ENCODE peak calls at places on chromosomes 11 and 22, in four cellular contexts. M is GM12878, T is HepG2, R is K562. I is an unnamed sample.
A peak's percentile ranks its signal among the peaks of the same experiment; 100 is the strongest.

GRCh38 chr11:107563702-107564101 is 1.8 kb downstream of the ALKBH8 start:
- DNase-seq in M (no peak), T (peak; percentile 29), R (peak; percentile 45), I (peak; percentile 49)

GRCh38 chr11:770642-771616 is 6.4 kb downstream of the GATD1 start:
- DNase-seq in M (no peak), R (no peak), T (no peak), I (no peak)

GRCh38 chr11:46845440-46845739 is 690 bp downstream of the CKAP5 start:
- DNase-seq in R (no peak), M (no peak), T (no peak), I (no peak)

GRCh38 chr11:2217211-2218081 is 45.8 kb upstream of the TH start:
- DNase-seq in R (no peak), T (no peak), M (no peak), I (peak; percentile 5)

GRCh38 chr11:113274708-113275582 is 39.4 kb upstream of the TTC12 start:
- DNase-seq in M (no peak), R (no peak), T (no peak), I (peak; percentile 26)

GRCh38 chr11:27296406-27296994 is 66.5 kb downstream of the CCDC34 start:
- DNase-seq in T (peak; percentile 44), M (no peak), R (peak; percentile 42), I (peak; percentile 43)

GRCh38 chr11:1226226-1226961 is 3.5 kb downstream of the MUC5B start:
- DNase-seq in M (no peak), T (no peak), R (peak; percentile 45), I (no peak)

GRCh38 chr22:30204742-30205111 is 41.8 kb downstream of the LIF start:
- DNase-seq in R (no peak), T (no peak), M (no peak), I (no peak)

GRCh38 chr22:46574993-46575914 is 37.8 kb upstream of the CELSR1 start:
- DNase-seq in M (no peak), T (peak; percentile 84), R (no peak), I (no peak)

GRCh38 chr22:49887716-49888115 is 30.5 kb downstream of the ALG12 start:
- DNase-seq in T (no peak), R (no peak), M (no peak), I (no peak)

GRCh38 chr22:50308597-50308935 is 1.1 kb upstream of the PLXNB2 start:
- DNase-seq in R (peak; percentile 75), T (peak; percentile 59), M (no peak), I (no peak)

GRCh38 chr22:32801436-32802290 is at the start of gene TIMP3:
- DNase-seq in T (no peak), M (no peak), R (peak; percentile 59), I (peak; percentile 84)

GRCh38 chr11:61332266-61332822 is 561 bp downstream of the DDB1 start:
- DNase-seq in T (peak; percentile 52), R (peak; percentile 45), M (no peak), I (peak; percentile 50)

GRCh38 chr11:23123766-23124165 is 263.5 kb upstream of the CCDC179 start:
- DNase-seq in R (no peak), T (no peak), M (no peak), I (no peak)

GRCh38 chr11:30911247-30911646 is 325.1 kb upstream of the MPPED2 start:
- DNase-seq in T (no peak), R (no peak), M (no peak), I (no peak)

GRCh38 chr11:102120437-102120935 is 10.2 kb downstream of the YAP1 start:
- DNase-seq in R (no peak), T (no peak), M (no peak), I (peak; percentile 18)

GRCh38 chr11:119113716-119114115 is 6.6 kb downstream of the C2CD2L start:
- DNase-seq in T (no peak), M (no peak), R (no peak), I (no peak)
- TF ChIP-seq SP1 in T (no peak), M (no peak), R (no peak), I (no peak)

DNA sequence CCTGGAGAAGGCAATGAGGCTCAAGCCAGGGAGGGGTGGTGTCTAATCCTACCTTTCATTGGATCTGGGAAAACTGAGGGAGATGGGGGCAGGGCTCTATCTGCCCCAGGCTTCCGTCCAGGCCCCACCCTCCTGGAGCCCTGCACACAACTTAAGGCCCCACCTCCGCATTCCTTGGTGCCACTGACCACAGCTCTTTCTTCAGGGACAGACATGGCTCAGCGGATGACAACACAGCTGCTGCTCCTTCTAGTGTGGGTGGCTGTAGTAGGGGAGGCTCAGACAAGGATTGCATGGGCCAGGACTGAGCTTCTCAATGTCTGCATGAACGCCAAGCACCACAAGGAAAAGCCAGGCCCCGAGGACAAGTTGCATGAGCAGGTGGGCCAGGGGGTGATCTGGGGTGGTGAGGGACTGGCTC is at the start of gene FOLR1:
- DNase-seq in M (no peak), R (peak; percentile 72), T (no peak), I (no peak)
- TF ChIP-seq FOXK2 in M (no peak), R (no peak), T (no peak), I (no peak)

GRCh38 chr11:134474942-134475341 is 62.9 kb upstream of the B3GAT1 start:
- DNase-seq in R (no peak), T (no peak), M (no peak), I (no peak)

GRCh38 chr11:134478176-134478575 is 66.1 kb upstream of the B3GAT1 start:
- DNase-seq in R (no peak), M (no peak), T (no peak), I (no peak)

GRCh38 chr11:134477486-134477885 is 65.4 kb upstream of the B3GAT1 start:
- DNase-seq in T (no peak), R (no peak), M (no peak), I (no peak)

GRCh38 chr11:134475951-134476350 is 63.9 kb upstream of the B3GAT1 start:
- DNase-seq in R (no peak), M (no peak), T (no peak), I (no peak)

DNA sequence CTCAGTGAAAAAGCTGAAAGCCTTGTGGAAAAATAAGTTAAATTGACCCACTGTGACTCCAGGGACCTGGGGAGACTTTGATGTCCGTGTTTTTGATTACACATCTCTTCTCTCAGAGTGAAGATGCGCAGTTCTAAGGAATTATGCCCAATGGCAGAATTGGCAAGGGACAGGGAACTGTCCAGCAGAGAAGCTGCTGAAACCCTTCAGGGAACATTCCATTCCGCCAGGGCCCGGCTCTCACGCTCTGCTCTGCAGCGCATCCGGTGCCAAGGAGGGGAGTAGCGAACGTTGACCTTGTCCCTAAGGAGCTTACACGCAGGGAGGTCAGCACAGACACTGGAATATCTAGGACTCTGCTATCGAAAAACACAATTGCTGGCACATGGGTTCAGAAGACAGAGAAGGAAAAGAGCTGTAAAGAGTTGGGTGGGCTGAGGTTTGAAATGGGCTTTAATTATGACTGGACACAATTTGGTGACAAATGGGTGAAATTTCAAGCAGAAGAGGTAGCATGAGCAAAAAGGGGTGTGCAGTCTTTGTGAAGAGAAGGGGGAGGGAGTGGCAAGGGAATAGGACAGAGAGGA is 64.5 kb upstream of the B3GAT1 start:
- DNase-seq in M (no peak), T (no peak), R (no peak), I (peak; percentile 33)
- TF ChIP-seq SP1 in M (no peak), T (no peak), R (no peak), I (no peak)

GRCh38 chr11:115869780-115870431 is 365.7 kb upstream of the CADM1 start:
- DNase-seq in R (peak; percentile 9), M (peak; percentile 51), T (peak; percentile 13), I (peak; percentile 70)
- TF ChIP-seq FOXK2 in R (no peak), M (no peak), T (no peak), I (no peak)

DNA sequence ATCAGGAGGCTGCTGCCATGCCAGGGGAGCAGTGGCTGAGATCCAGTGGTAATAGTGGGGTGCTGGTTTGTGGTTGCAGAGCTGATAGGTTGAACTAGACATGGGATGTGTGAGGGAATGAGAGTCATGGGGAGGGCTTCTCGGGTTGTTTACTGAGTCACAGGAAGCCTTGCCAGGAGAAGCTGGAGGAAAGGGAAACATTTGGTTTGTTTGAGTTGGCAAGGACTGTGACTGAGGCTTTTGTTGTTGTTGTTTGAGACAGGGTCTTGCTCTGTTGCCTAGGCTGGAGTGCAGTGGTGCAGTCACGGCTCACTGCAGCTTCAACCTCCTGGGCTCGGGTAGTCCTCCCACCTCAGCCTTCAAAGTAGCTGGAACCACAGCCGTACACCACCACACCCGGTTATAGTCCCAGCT is 49.3 kb downstream of the CABIN1 start:
- DNase-seq in M (no peak), T (no peak), R (no peak), I (no peak)
- TF ChIP-seq SP1 in M (no peak), T (no peak), R (no peak), I (no peak)

GRCh38 chr11:74838188-74838587 is 89.5 kb downstream of the RNF169 start:
- DNase-seq in T (no peak), M (no peak), R (no peak), I (no peak)

GRCh38 chr11:74839971-74840370 is 91.3 kb downstream of the RNF169 start:
- DNase-seq in T (no peak), R (peak; percentile 29), M (no peak), I (no peak)

GRCh38 chr11:74840486-74840885 is 91.8 kb downstream of the RNF169 start:
- DNase-seq in T (no peak), M (no peak), R (no peak), I (no peak)

GRCh38 chr11:74837191-74837590 is 88.5 kb downstream of the RNF169 start:
- DNase-seq in R (no peak), T (no peak), M (no peak), I (no peak)

GRCh38 chr11:74839445-74839844 is 90.8 kb downstream of the RNF169 start:
- DNase-seq in T (no peak), R (no peak), M (no peak), I (no peak)
- TF ChIP-seq FOXK2 in T (no peak), R (no peak), M (no peak), I (no peak)